ENCODE peak calls at places on chromosome 12, in ten cellular contexts. One of them, this sample, is unnamed.

GRCh38 chr12:130813949-130814348 is 25.1 kb downstream of the STX2 start:
- DNase-seq in fibroblast of the aortic adventitia: no peak
- DNase-seq in T-cell: no peak
- DNase-seq in lower lobe of right lung: no peak
- DNase-seq in NCI-H2171 treated with DMSO at 0.1 percent for 48 hours: no peak
- DNase-seq in HEK293T: no peak
- DNase-seq in erythroblast: no peak
- DNase-seq in GM23338: no peak
- DNase-seq in NB4: no peak
- DNase-seq in cardiac fibroblast: no peak
- DNase-seq in this sample: peak; percentile 50

GRCh38 chr12:19799886-19800602 is 360.8 kb downstream of the AEBP2 start:
- DNase-seq in NB4: no peak
- DNase-seq in HEK293T: no peak
- DNase-seq in T-cell: no peak
- DNase-seq in erythroblast: no peak
- DNase-seq in GM23338: no peak
- DNase-seq in lower lobe of right lung: no peak
- DNase-seq in fibroblast of the aortic adventitia: peak; percentile 77
- DNase-seq in NCI-H2171 treated with DMSO at 0.1 percent for 48 hours: no peak
- DNase-seq in cardiac fibroblast: peak; percentile 31
- DNase-seq in this sample: no peak

GRCh38 chr12:88417531-88417930 is 162.7 kb downstream of the KITLG start:
- DNase-seq in fibroblast of the aortic adventitia: no peak
- DNase-seq in erythroblast: no peak
- DNase-seq in HEK293T: no peak
- DNase-seq in T-cell: no peak
- DNase-seq in GM23338: no peak
- DNase-seq in NB4: no peak
- DNase-seq in NCI-H2171 treated with DMSO at 0.1 percent for 48 hours: no peak
- DNase-seq in cardiac fibroblast: no peak
- DNase-seq in lower lobe of right lung: no peak
- DNase-seq in this sample: no peak

GRCh38 chr12:54147186-54147585 is 41.6 kb downstream of the SMUG1 start:
- DNase-seq in lower lobe of right lung: peak; percentile 53
- DNase-seq in T-cell: no peak
- DNase-seq in HEK293T: no peak
- DNase-seq in fibroblast of the aortic adventitia: peak; percentile 12
- DNase-seq in GM23338: no peak
- DNase-seq in erythroblast: no peak
- DNase-seq in NCI-H2171 treated with DMSO at 0.1 percent for 48 hours: no peak
- DNase-seq in cardiac fibroblast: no peak
- DNase-seq in NB4: peak; percentile 22
- DNase-seq in this sample: peak; percentile 45

GRCh38 chr12:50221228-50222008 is 54.2 kb upstream of the CERS5 start:
- DNase-seq in lower lobe of right lung: no peak
- DNase-seq in GM23338: peak; percentile 67
- DNase-seq in cardiac fibroblast: peak; percentile 95
- DNase-seq in HEK293T: peak; percentile 60
- DNase-seq in erythroblast: no peak
- DNase-seq in NB4: peak; percentile 85
- DNase-seq in NCI-H2171 treated with DMSO at 0.1 percent for 48 hours: peak; percentile 93
- DNase-seq in T-cell: no peak
- DNase-seq in fibroblast of the aortic adventitia: peak; percentile 98
- DNase-seq in this sample: peak; percentile 95

GRCh38 chr12:53355121-53355520 is 19.0 kb upstream of the SP7 start:
- DNase-seq in erythroblast: no peak
- DNase-seq in NCI-H2171 treated with DMSO at 0.1 percent for 48 hours: no peak
- DNase-seq in T-cell: no peak
- DNase-seq in GM23338: no peak
- DNase-seq in fibroblast of the aortic adventitia: no peak
- DNase-seq in lower lobe of right lung: no peak
- DNase-seq in cardiac fibroblast: no peak
- DNase-seq in HEK293T: no peak
- DNase-seq in NB4: no peak
- DNase-seq in this sample: no peak

GRCh38 chr12:29782821-29783772 is 645 bp downstream of the TMTC1 start:
- DNase-seq in NCI-H2171 treated with DMSO at 0.1 percent for 48 hours: peak; percentile 56
- DNase-seq in GM23338: peak; percentile 65
- DNase-seq in T-cell: no peak
- DNase-seq in erythroblast: no peak
- DNase-seq in HEK293T: peak; percentile 49
- DNase-seq in cardiac fibroblast: peak; percentile 43
- DNase-seq in lower lobe of right lung: peak; percentile 53
- DNase-seq in NB4: no peak
- DNase-seq in fibroblast of the aortic adventitia: peak; percentile 42
- DNase-seq in this sample: no peak

GRCh38 chr12:91316161-91316759 is 133.6 kb upstream of the DCN start:
- DNase-seq in GM23338: no peak
- DNase-seq in erythroblast: no peak
- DNase-seq in HEK293T: no peak
- DNase-seq in NB4: no peak
- DNase-seq in fibroblast of the aortic adventitia: peak; percentile 33
- DNase-seq in lower lobe of right lung: no peak
- DNase-seq in cardiac fibroblast: no peak
- DNase-seq in T-cell: no peak
- DNase-seq in NCI-H2171 treated with DMSO at 0.1 percent for 48 hours: no peak
- DNase-seq in this sample: no peak

GRCh38 chr12:102350070-102350469 is 130.3 kb downstream of the IGF1 start:
- DNase-seq in cardiac fibroblast: no peak
- DNase-seq in HEK293T: no peak
- DNase-seq in NCI-H2171 treated with DMSO at 0.1 percent for 48 hours: no peak
- DNase-seq in T-cell: no peak
- DNase-seq in fibroblast of the aortic adventitia: no peak
- DNase-seq in lower lobe of right lung: no peak
- DNase-seq in NB4: no peak
- DNase-seq in erythroblast: no peak
- DNase-seq in GM23338: no peak
- DNase-seq in this sample: no peak

GRCh38 chr12:46387697-46388096 is 15.1 kb upstream of the SLC38A2 start:
- DNase-seq in fibroblast of the aortic adventitia: no peak
- DNase-seq in cardiac fibroblast: no peak
- DNase-seq in T-cell: no peak
- DNase-seq in HEK293T: no peak
- DNase-seq in lower lobe of right lung: no peak
- DNase-seq in NCI-H2171 treated with DMSO at 0.1 percent for 48 hours: no peak
- DNase-seq in erythroblast: no peak
- DNase-seq in NB4: peak; percentile 26
- DNase-seq in GM23338: peak; percentile 12
- DNase-seq in this sample: peak; percentile 50

GRCh38 chr12:16609140-16609539 is 3.2 kb upstream of the LMO3 start:
- DNase-seq in GM23338: no peak
- DNase-seq in erythroblast: no peak
- DNase-seq in HEK293T: no peak
- DNase-seq in T-cell: no peak
- DNase-seq in NB4: no peak
- DNase-seq in lower lobe of right lung: no peak
- DNase-seq in cardiac fibroblast: peak; percentile 28
- DNase-seq in NCI-H2171 treated with DMSO at 0.1 percent for 48 hours: no peak
- DNase-seq in fibroblast of the aortic adventitia: no peak
- DNase-seq in this sample: no peak

GRCh38 chr12:74530676-74531075 is 7.0 kb upstream of the ATXN7L3B start:
- DNase-seq in GM23338: no peak
- DNase-seq in cardiac fibroblast: no peak
- DNase-seq in lower lobe of right lung: no peak
- DNase-seq in NCI-H2171 treated with DMSO at 0.1 percent for 48 hours: no peak
- DNase-seq in fibroblast of the aortic adventitia: no peak
- DNase-seq in HEK293T: no peak
- DNase-seq in erythroblast: no peak
- DNase-seq in T-cell: no peak
- DNase-seq in NB4: no peak
- DNase-seq in this sample: no peak

GRCh38 chr12:49165114-49165513 is 23.8 kb downstream of the TUBA1A start:
- DNase-seq in GM23338: no peak
- DNase-seq in cardiac fibroblast: no peak
- DNase-seq in HEK293T: no peak
- DNase-seq in NCI-H2171 treated with DMSO at 0.1 percent for 48 hours: no peak
- DNase-seq in NB4: no peak
- DNase-seq in fibroblast of the aortic adventitia: no peak
- DNase-seq in erythroblast: no peak
- DNase-seq in T-cell: no peak
- DNase-seq in lower lobe of right lung: no peak
- DNase-seq in this sample: no peak

GRCh38 chr12:118359541-118359915 is 13.2 kb downstream of the TAOK3 start:
- DNase-seq in erythroblast: peak; percentile 67
- DNase-seq in T-cell: peak; percentile 27
- DNase-seq in GM23338: no peak
- DNase-seq in fibroblast of the aortic adventitia: no peak
- DNase-seq in lower lobe of right lung: no peak
- DNase-seq in cardiac fibroblast: no peak
- DNase-seq in NCI-H2171 treated with DMSO at 0.1 percent for 48 hours: no peak
- DNase-seq in NB4: peak; percentile 84
- DNase-seq in HEK293T: no peak
- DNase-seq in this sample: peak; percentile 71

GRCh38 chr12:56637621-56638020 is 7.5 kb upstream of the BAZ2A start:
- DNase-seq in fibroblast of the aortic adventitia: no peak
- DNase-seq in GM23338: no peak
- DNase-seq in lower lobe of right lung: no peak
- DNase-seq in T-cell: no peak
- DNase-seq in NCI-H2171 treated with DMSO at 0.1 percent for 48 hours: no peak
- DNase-seq in NB4: no peak
- DNase-seq in HEK293T: no peak
- DNase-seq in cardiac fibroblast: no peak
- DNase-seq in erythroblast: no peak
- DNase-seq in this sample: no peak

GRCh38 chr12:24982250-24982649 is 33.3 kb upstream of the BCAT1 start:
- DNase-seq in cardiac fibroblast: no peak
- DNase-seq in GM23338: no peak
- DNase-seq in HEK293T: no peak
- DNase-seq in erythroblast: no peak
- DNase-seq in lower lobe of right lung: no peak
- DNase-seq in T-cell: no peak
- DNase-seq in NCI-H2171 treated with DMSO at 0.1 percent for 48 hours: no peak
- DNase-seq in fibroblast of the aortic adventitia: no peak
- DNase-seq in NB4: no peak
- DNase-seq in this sample: no peak

GRCh38 chr12:131829351-131829794 is 1.2 kb downstream of the MMP17 start:
- DNase-seq in NCI-H2171 treated with DMSO at 0.1 percent for 48 hours: peak; percentile 8
- DNase-seq in cardiac fibroblast: peak; percentile 20
- DNase-seq in HEK293T: no peak
- DNase-seq in lower lobe of right lung: no peak
- DNase-seq in fibroblast of the aortic adventitia: peak; percentile 18
- DNase-seq in GM23338: no peak
- DNase-seq in erythroblast: no peak
- DNase-seq in T-cell: no peak
- DNase-seq in NB4: peak; percentile 82
- DNase-seq in this sample: no peak

GRCh38 chr12:84937383-84937782 is 24.8 kb upstream of the SLC6A15 start:
- DNase-seq in fibroblast of the aortic adventitia: no peak
- DNase-seq in erythroblast: no peak
- DNase-seq in cardiac fibroblast: no peak
- DNase-seq in GM23338: no peak
- DNase-seq in lower lobe of right lung: no peak
- DNase-seq in NCI-H2171 treated with DMSO at 0.1 percent for 48 hours: no peak
- DNase-seq in HEK293T: no peak
- DNase-seq in NB4: no peak
- DNase-seq in T-cell: no peak
- DNase-seq in this sample: no peak

GRCh38 chr12:104182144-104182543 is 33.4 kb upstream of the TXNRD1 start:
- DNase-seq in fibroblast of the aortic adventitia: peak; percentile 99
- DNase-seq in lower lobe of right lung: no peak
- DNase-seq in NCI-H2171 treated with DMSO at 0.1 percent for 48 hours: no peak
- DNase-seq in cardiac fibroblast: peak; percentile 97
- DNase-seq in NB4: no peak
- DNase-seq in GM23338: no peak
- DNase-seq in T-cell: no peak
- DNase-seq in erythroblast: no peak
- DNase-seq in HEK293T: no peak
- DNase-seq in this sample: no peak